ENCODE peak calls at places on chromosomes 7 and 10, in ten cellular contexts. I is OCI-M1, N is NCI-H1417, B is lower lobe of right lung, W is renal cortical epithelial cell, P is OCI-LY7, X is left cardiac atrium, Y is hepatocyte, S is substantia nigra, L is T-helper 17 cell. M is an unnamed sample.

GRCh38 chr7:90326500-90326899 is 5.4 kb upstream of the FAM237B start:
- DNase-seq in I (no peak), N (no peak), B (no peak), W (no peak), P (no peak), X (no peak), Y (no peak), S (no peak), L (no peak), M (no peak)

GRCh38 chr10:124217906-124218769 is 124.7 kb upstream of the CHST15 start:
- DNase-seq in I (no peak), N (no peak), B (no peak), W (no peak), P (peak; percentile 32), X (no peak), Y (no peak), S (no peak), L (no peak), M (no peak)

GRCh38 chr7:64879800-64880199 is 23.3 kb upstream of the ZNF273 start:
- DNase-seq in I (no peak), N (no peak), B (no peak), W (no peak), P (no peak), X (no peak), Y (no peak), S (no peak), L (no peak), M (no peak)

GRCh38 chr10:60573342-60573741 is 183.7 kb upstream of the ANK3 start:
- DNase-seq in I (no peak), N (peak; percentile 8), B (no peak), W (peak; percentile 82), P (no peak), X (no peak), Y (no peak), S (no peak), L (no peak), M (peak; percentile 33)

GRCh38 chr7:144854839-144855424 is 19.1 kb upstream of the TPK1 start:
- DNase-seq in I (peak; percentile 39), N (peak; percentile 43), B (no peak), W (peak; percentile 37), P (peak; percentile 22), X (no peak), Y (peak; percentile 44), S (no peak), L (no peak), M (peak; percentile 29)

GRCh38 chr7:129805086-129805719 is 147.6 kb downstream of the UBE2H start:
- DNase-seq in I (no peak), N (no peak), B (no peak), W (no peak), P (no peak), X (peak; percentile 34), Y (no peak), S (no peak), L (no peak), M (no peak)

GRCh38 chr10:19971343-19971742 is 155.1 kb downstream of the PLXDC2 start:
- DNase-seq in I (no peak), N (no peak), B (no peak), W (no peak), P (no peak), X (no peak), Y (no peak), S (no peak), L (no peak), M (no peak)

GRCh38 chr10:47037654-47038425 is 126.6 kb downstream of the PTPN20 start:
- DNase-seq in I (no peak), N (no peak), B (peak; percentile 16), W (no peak), P (no peak), X (peak; percentile 10), Y (no peak), S (no peak), L (no peak), M (no peak)

GRCh38 chr7:101814996-101815825 is 2.2 kb upstream of the CUX1 start:
- DNase-seq in I (peak; percentile 72), N (peak; percentile 70), B (peak; percentile 56), W (no peak), P (peak; percentile 82), X (peak; percentile 51), Y (peak; percentile 86), S (peak; percentile 51), L (peak; percentile 12), M (peak; percentile 61)

GRCh38 chr7:130959743-130960207 is 225.8 kb upstream of the KLF14 start:
- DNase-seq in I (peak; percentile 87), N (no peak), B (no peak), W (peak; percentile 43), P (peak; percentile 44), X (no peak), Y (no peak), S (no peak), L (no peak), M (no peak)

GRCh38 chr7:45347804-45348203 is 190.2 kb downstream of the RAMP3 start:
- DNase-seq in I (peak; percentile 70), N (no peak), B (no peak), W (no peak), P (no peak), X (no peak), Y (peak; percentile 65), S (no peak), L (no peak), M (no peak)

GRCh38 chr7:29281782-29282541 is 87.4 kb downstream of the CHN2 start:
- DNase-seq in I (peak; percentile 86), N (peak; percentile 88), B (no peak), W (peak; percentile 31), P (no peak), X (peak; percentile 46), Y (peak; percentile 86), S (peak; percentile 39), L (no peak), M (peak; percentile 27)

GRCh38 chr7:151623766-151624165 is 104.1 kb upstream of the RHEB start:
- DNase-seq in I (no peak), N (no peak), B (no peak), W (no peak), P (no peak), X (no peak), Y (no peak), S (no peak), L (no peak), M (no peak)

GRCh38 chr7:36456548-36456947 is 66.9 kb downstream of the ANLN start:
- DNase-seq in I (no peak), N (no peak), B (no peak), W (no peak), P (no peak), X (no peak), Y (no peak), S (no peak), L (no peak), M (no peak)

GRCh38 chr10:125023862-125024495 is 82.1 kb downstream of the ZRANB1 start:
- DNase-seq in I (no peak), N (peak; percentile 40), B (peak; percentile 47), W (no peak), P (no peak), X (peak; percentile 75), Y (no peak), S (peak; percentile 29), L (no peak), M (peak; percentile 79)

GRCh38 chr10:44890721-44891550 is 20.2 kb upstream of the TMEM72 start:
- DNase-seq in I (no peak), N (no peak), B (no peak), W (no peak), P (no peak), X (no peak), Y (no peak), S (no peak), L (no peak), M (no peak)

GRCh38 chr10:88687853-88688467 is 18.1 kb upstream of the LIPK start:
- DNase-seq in I (peak; percentile 53), N (no peak), B (no peak), W (peak; percentile 42), P (peak; percentile 26), X (no peak), Y (peak; percentile 19), S (no peak), L (no peak), M (no peak)

GRCh38 chr7:134948736-134949135 is 37.6 kb upstream of the AGBL3 start:
- DNase-seq in I (no peak), N (no peak), B (no peak), W (peak; percentile 64), P (no peak), X (no peak), Y (no peak), S (no peak), L (no peak), M (no peak)

GRCh38 chr7:158633055-158633956 is 45.7 kb upstream of the PTPRN2 start:
- DNase-seq in I (no peak), N (no peak), B (no peak), W (no peak), P (peak; percentile 69), X (no peak), Y (no peak), S (no peak), L (no peak), M (no peak)

GRCh38 chr10:85602713-85603112 is 763.9 kb downstream of the GRID1 start:
- DNase-seq in I (no peak), N (no peak), B (no peak), W (no peak), P (no peak), X (no peak), Y (no peak), S (no peak), L (no peak), M (no peak)

GRCh38 chr7:28102778-28103177 is 77.8 kb downstream of the JAZF1 start:
- DNase-seq in I (peak; percentile 5), N (no peak), B (no peak), W (peak; percentile 47), P (no peak), X (peak; percentile 42), Y (peak; percentile 29), S (no peak), L (no peak), M (no peak)

GRCh38 chr10:60434418-60435046 is 44.9 kb upstream of the ANK3 start:
- DNase-seq in I (peak; percentile 81), N (peak; percentile 43), B (no peak), W (peak; percentile 66), P (peak; percentile 49), X (no peak), Y (peak; percentile 65), S (peak; percentile 9), L (no peak), M (peak; percentile 58)

GRCh38 chr10:131725736-131726459 is 174.9 kb upstream of the PPP2R2D start:
- DNase-seq in I (no peak), N (no peak), B (no peak), W (no peak), P (no peak), X (no peak), Y (no peak), S (no peak), L (no peak), M (no peak)

GRCh38 chr10:43121444-43121843 is 16.8 kb upstream of the CSGALNACT2 start:
- DNase-seq in I (no peak), N (no peak), B (no peak), W (no peak), P (no peak), X (no peak), Y (no peak), S (no peak), L (no peak), M (no peak)

GRCh38 chr10:23035569-23035968 is 59.8 kb upstream of the MSRB2 start:
- DNase-seq in I (peak; percentile 33), N (no peak), B (no peak), W (no peak), P (no peak), X (no peak), Y (peak; percentile 22), S (no peak), L (no peak), M (no peak)

GRCh38 chr7:128217030-128217805 is 23.9 kb upstream of the LEP start:
- DNase-seq in I (no peak), N (no peak), B (peak; percentile 76), W (peak; percentile 24), P (no peak), X (peak; percentile 42), Y (no peak), S (no peak), L (no peak), M (no peak)

GRCh38 chr10:70693619-70694286 is 21.4 kb downstream of the ADAMTS14 start:
- DNase-seq in I (peak; percentile 40), N (no peak), B (no peak), W (no peak), P (no peak), X (peak; percentile 48), Y (peak; percentile 43), S (no peak), L (no peak), M (no peak)

GRCh38 chr7:150876817-150877526 is 24.7 kb downstream of the AOC1 start:
- DNase-seq in I (peak; percentile 80), N (peak; percentile 82), B (peak; percentile 63), W (peak; percentile 89), P (peak; percentile 62), X (peak; percentile 62), Y (peak; percentile 89), S (peak; percentile 32), L (peak; percentile 46), M (peak; percentile 89)

M was measured in COR-L47.